ENCODE peak calls at places on chromosomes 5 and 9, in four cellular contexts. T is pancreas, Q is mucosa of descending colon, S is tibial nerve. Z is an unnamed sample.

GRCh38 chr9:137494104-137494544 is 35.0 kb upstream of the NSMF start:
- DNase-seq in T (no peak), Q (no peak), S (no peak), Z (no peak)

GRCh38 chr5:119355244-119355635 is 579 bp upstream of the TNFAIP8 start:
- DNase-seq in T (no peak), Q (no peak), S (no peak), Z (no peak)

GRCh38 chr5:52457808-52458207 is 329.9 kb upstream of the ITGA1 start:
- DNase-seq in T (no peak), Q (no peak), S (no peak), Z (no peak)

GRCh38 chr5:50984628-50985027 is 318.2 kb downstream of the PARP8 start:
- DNase-seq in T (no peak), Q (no peak), S (no peak), Z (no peak)

GRCh38 chr9:81266674-81267073 is 422.7 kb downstream of the TLE1 start:
- DNase-seq in T (no peak), Q (no peak), S (no peak), Z (no peak)

GRCh38 chr5:27516437-27516836 is 478.1 kb upstream of the CDH9 start:
- DNase-seq in T (no peak), Q (no peak), S (no peak), Z (no peak)

GRCh38 chr9:8871796-8872470 is 1072.4 kb upstream of the DMAC1 start:
- DNase-seq in T (no peak), Q (no peak), S (no peak), Z (no peak)

GRCh38 chr5:150190987-150191386 is 1.1 kb downstream of the SLC6A7 start:
- DNase-seq in T (no peak), Q (no peak), S (no peak), Z (no peak)

GRCh38 chr9:107784235-107784958 is 294.8 kb upstream of the KLF4 start:
- DNase-seq in T (no peak), Q (no peak), S (no peak), Z (peak; percentile 32)

GRCh38 chr5:147743686-147744332 is 38.7 kb downstream of the JAKMIP2 start:
- DNase-seq in T (no peak), Q (no peak), S (no peak), Z (no peak)

GRCh38 chr5:36489505-36489904 is 116.9 kb upstream of the SLC1A3 start:
- DNase-seq in T (no peak), Q (no peak), S (no peak), Z (no peak)

GRCh38 chr5:57566914-57567313 is 84.3 kb upstream of the ACTBL2 start:
- DNase-seq in T (no peak), Q (no peak), S (no peak), Z (no peak)

GRCh38 chr9:75418518-75418917 is 330.2 kb downstream of the OSTF1 start:
- DNase-seq in T (no peak), Q (no peak), S (no peak), Z (no peak)

GRCh38 chr9:130212543-130213297 is 40.5 kb downstream of the NCS1 start:
- DNase-seq in T (no peak), Q (no peak), S (no peak), Z (no peak)

GRCh38 chr9:107404086-107404590 is 85.4 kb downstream of the KLF4 start:
- DNase-seq in T (no peak), Q (no peak), S (no peak), Z (no peak)

GRCh38 chr5:132386644-132387286 is 17.3 kb downstream of the SLC22A5 start:
- DNase-seq in T (peak; percentile 46), Q (peak; percentile 84), S (peak; percentile 47), Z (peak; percentile 79)

GRCh38 chr5:132388244-132389050 is 18.9 kb downstream of the SLC22A5 start:
- DNase-seq in T (no peak), Q (no peak), S (no peak), Z (no peak)

GRCh38 chr5:132389453-132390286 is 20.2 kb downstream of the SLC22A5 start:
- DNase-seq in T (no peak), Q (peak; percentile 46), S (no peak), Z (peak; percentile 55)

GRCh38 chr5:132387649-132388117 is 18.2 kb downstream of the SLC22A5 start:
- DNase-seq in T (no peak), Q (peak; percentile 60), S (no peak), Z (peak; percentile 77)

DNA sequence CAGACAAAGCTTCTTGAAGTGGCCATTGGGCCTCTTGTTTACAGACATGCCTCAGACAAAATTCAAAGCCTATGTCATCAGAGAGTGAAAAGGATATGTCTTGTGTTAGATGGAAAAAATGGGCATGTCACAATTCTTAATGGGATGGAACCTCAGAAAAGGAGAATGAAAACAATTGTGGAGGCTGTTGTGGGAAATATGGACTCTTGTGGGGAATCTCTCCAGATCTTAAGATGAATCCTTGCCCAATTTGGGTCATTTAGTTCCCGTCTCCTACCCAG is 19.5 kb downstream of the SLC22A5 start:
- DNase-seq in T (no peak), Q (no peak), S (no peak), Z (no peak)
- H3K36me3 ChIP-seq in T (peaks cover 25% of the 10 kb centered on the region), Q (peaks cover 3% of the 10 kb centered on the region), S (peaks cover 42% of the 10 kb centered on the region), Z (peaks cover 11% of the 10 kb centered on the region)

DNA sequence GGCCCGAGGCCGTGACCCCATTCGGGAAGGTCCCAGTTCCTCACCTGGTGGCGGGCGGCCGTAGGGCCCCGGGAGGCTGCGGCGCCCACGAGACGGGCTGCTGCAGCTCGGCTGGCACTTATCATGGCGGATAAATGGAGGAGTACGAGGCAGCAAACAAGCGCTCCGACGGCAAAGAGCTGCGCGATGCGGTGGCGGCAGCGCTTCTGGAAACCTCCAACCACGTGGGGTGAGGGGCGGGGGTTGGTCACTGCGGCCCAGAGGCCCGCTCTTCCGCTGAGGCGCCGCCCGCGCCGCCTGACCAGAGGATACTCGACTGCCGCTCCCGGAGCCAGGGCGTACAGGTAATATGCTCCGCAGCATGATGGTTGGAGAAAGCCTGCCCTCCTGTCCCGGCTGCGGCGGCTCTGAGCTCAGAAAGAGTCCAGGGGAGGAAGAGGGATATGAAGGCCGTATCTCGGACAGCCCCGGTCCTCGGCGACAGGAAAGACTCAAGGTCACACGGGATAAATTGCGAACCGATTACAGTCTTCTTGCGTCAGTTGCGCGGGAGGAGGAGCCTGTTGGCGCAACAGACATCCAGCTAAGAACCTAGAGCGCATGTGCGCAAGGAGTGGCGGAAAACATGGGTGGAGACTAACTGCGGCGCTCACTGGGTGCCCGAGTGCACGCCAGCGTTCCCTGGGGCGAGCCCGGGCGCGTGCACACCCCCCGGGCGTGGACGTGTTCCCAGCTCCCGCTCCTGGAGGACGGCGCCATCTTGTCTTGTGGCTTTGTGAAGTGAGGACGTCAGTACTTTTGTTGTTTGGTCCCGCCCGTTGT is at the start of gene HSPA9:
- DNase-seq in T (peak; percentile 98), Q (peak; percentile 97), S (peak; percentile 96), Z (peak; percentile 98)
- TF ChIP-seq CTCF in T (no peak), Q (no peak), S (no peak), Z (no peak)

GRCh38 chr5:131595088-131596033 is 39.7 kb downstream of the RAPGEF6 start:
- DNase-seq in T (no peak), Q (no peak), S (no peak), Z (no peak)
- H3K36me3 ChIP-seq in T (no peaks in the 10 kb centered on the region), Q (no peaks in the 10 kb centered on the region), S (peaks cover 8% of the 10 kb centered on the region), Z (peaks cover 5% of the 10 kb centered on the region)

GRCh38 chr9:1100945-1101344 is 50.8 kb downstream of the DMRT2 start:
- DNase-seq in T (peak; percentile 33), Q (peak; percentile 59), S (no peak), Z (peak; percentile 36)
- TF ChIP-seq CTCF in T (peak; percentile 47), Q (peak; percentile 35), S (no peak), Z (no peak)

DNA sequence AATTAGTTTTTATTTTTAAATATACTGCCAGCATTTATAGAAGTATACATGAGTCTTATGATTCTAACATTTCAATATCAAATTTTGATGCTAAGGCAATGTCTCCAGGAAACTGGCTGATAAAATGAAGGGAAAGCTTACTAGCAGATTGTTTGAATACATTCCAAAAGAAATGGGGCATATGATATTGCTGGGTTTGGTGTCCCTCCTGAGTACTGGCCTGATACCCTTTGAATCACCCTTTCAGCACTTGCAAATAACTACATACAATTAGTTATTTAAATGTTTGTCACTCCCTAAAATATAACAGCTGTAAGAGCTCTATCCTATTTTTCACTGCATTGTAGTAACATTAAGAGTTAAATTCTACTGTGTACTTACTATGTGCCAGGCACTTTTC is 360.8 kb downstream of the HCN1 start:
- DNase-seq in T (no peak), Q (no peak), S (no peak), Z (no peak)
- H3K36me3 ChIP-seq in T (no peaks in the 10 kb centered on the region), Q (no peaks in the 10 kb centered on the region), S (no peaks in the 10 kb centered on the region), Z (no peaks in the 10 kb centered on the region)

GRCh38 chr5:142713151-142713706 is 27.3 kb upstream of the FGF1 start:
- DNase-seq in T (peak; percentile 88), Q (peak; percentile 92), S (peak; percentile 77), Z (peak; percentile 91)

GRCh38 chr5:142717582-142718215 is 31.8 kb upstream of the FGF1 start:
- DNase-seq in T (no peak), Q (no peak), S (no peak), Z (no peak)

GRCh38 chr5:142715291-142715690 is 29.4 kb upstream of the FGF1 start:
- DNase-seq in T (no peak), Q (no peak), S (no peak), Z (no peak)

GRCh38 chr5:142719836-142720330 is 34.0 kb upstream of the FGF1 start:
- DNase-seq in T (no peak), Q (no peak), S (no peak), Z (no peak)

GRCh38 chr5:142716963-142717362 is 31.1 kb upstream of the FGF1 start:
- DNase-seq in T (peak; percentile 34), Q (peak; percentile 38), S (no peak), Z (peak; percentile 39)
- TF ChIP-seq CTCF in T (no peak), Q (no peak), S (peak; percentile 36), Z (no peak)

GRCh38 chr9:124409410-124409809 is 5.8 kb downstream of the PSMB7 start:
- DNase-seq in T (no peak), Q (no peak), S (no peak), Z (no peak)

GRCh38 chr9:124411514-124412227 is 3.6 kb downstream of the PSMB7 start:
- DNase-seq in T (no peak), Q (no peak), S (no peak), Z (no peak)

GRCh38 chr9:124412228-124412575 is 3.0 kb downstream of the PSMB7 start:
- DNase-seq in T (no peak), Q (no peak), S (no peak), Z (no peak)

GRCh38 chr9:124414612-124415011 is 630 bp downstream of the PSMB7 start:
- DNase-seq in T (no peak), Q (no peak), S (no peak), Z (no peak)

DNA sequence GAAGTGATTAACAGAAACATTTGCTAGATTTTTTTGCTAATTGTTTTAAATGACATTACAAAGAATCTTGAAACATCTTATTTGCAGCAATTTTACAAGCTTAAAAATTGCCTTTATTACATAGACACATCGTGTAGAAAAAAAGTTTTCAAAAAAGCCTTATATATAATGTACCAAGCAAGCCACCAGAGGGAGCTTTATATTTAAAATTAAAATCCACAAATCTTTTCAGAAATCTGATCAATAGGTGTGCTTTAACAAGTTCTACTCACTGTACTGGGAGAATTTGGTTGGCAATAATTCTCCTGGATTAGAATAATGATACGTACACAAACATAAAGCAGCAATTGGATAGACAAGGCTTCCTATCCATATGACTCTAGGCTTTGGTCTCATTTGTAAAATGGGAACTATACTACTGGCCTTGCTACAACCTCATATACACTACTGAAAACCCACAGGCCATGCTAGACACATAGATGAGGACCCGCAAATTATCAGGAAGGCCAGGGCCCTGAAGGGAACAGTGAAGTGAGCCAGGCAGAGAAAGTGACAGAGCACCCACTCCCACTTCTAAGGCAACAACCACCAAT is 4.8 kb downstream of the PSMB7 start:
- DNase-seq in T (no peak), Q (no peak), S (no peak), Z (no peak)
- H3K36me3 ChIP-seq in T (peaks cover 67% of the 10 kb centered on the region), Q (no peaks in the 10 kb centered on the region), S (peaks cover 86% of the 10 kb centered on the region), Z (peaks cover 30% of the 10 kb centered on the region)

GRCh38 chr9:88583901-88584596 is 49.1 kb downstream of the NXNL2 start:
- DNase-seq in T (no peak), Q (no peak), S (no peak), Z (no peak)
- TF ChIP-seq CTCF in T (no peak), Q (no peak), S (no peak), Z (no peak)